ENCODE peak calls at places on chromosomes 12 and 14, in four cellular contexts. P, Y, C and N are unnamed samples. For H3K4me1 and H3K36me3, the result is how much of the 10 kb centered on the place peaks cover.

GRCh38 chr12:58639323-58639934 is 280.9 kb downstream of the LRIG3 start:
- DNase-seq in P (no peak), Y (no peak), C (no peak), N (no peak)

GRCh38 chr14:100709252-100709955 is 17.3 kb upstream of the DLK1 start:
- DNase-seq in P (no peak), Y (peak), C (no peak), N (peak)

GRCh38 chr12:67666605-67667004 is 18.1 kb downstream of the DYRK2 start:
- DNase-seq in P (no peak), Y (no peak), C (no peak), N (no peak)

GRCh38 chr12:95784886-95785285 is 5.7 kb downstream of the NTN4 start:
- DNase-seq in P (no peak), Y (no peak), C (no peak), N (no peak)

GRCh38 chr14:70186826-70187483 is 1.8 kb downstream of the SLC8A3 start:
- DNase-seq in P (no peak), Y (no peak), C (no peak), N (no peak)

GRCh38 chr14:24070285-24071143 is 848 bp upstream of the CPNE6 start:
- DNase-seq in P (peak), Y (no peak), C (no peak), N (no peak)

GRCh38 chr12:106901276-106901675 is 54.4 kb upstream of the TMEM263 start:
- DNase-seq in P (no peak), Y (no peak), C (no peak), N (no peak)

GRCh38 chr14:50476134-50476533 is 56.2 kb downstream of the MAP4K5 start:
- DNase-seq in P (no peak), Y (no peak), C (no peak), N (no peak)

GRCh38 chr14:101823511-101824120 is 62.1 kb downstream of the PPP2R5C start:
- DNase-seq in P (no peak), Y (peak), C (peak), N (peak)

GRCh38 chr14:73949752-73950734 is at the start of the genes COQ6 and FAM161B:
- DNase-seq in P (peak), Y (peak), C (peak), N (peak)

GRCh38 chr14:91897121-91897701 is 29.9 kb upstream of the TC2N start:
- DNase-seq in P (peak), Y (no peak), C (no peak), N (no peak)

DNA sequence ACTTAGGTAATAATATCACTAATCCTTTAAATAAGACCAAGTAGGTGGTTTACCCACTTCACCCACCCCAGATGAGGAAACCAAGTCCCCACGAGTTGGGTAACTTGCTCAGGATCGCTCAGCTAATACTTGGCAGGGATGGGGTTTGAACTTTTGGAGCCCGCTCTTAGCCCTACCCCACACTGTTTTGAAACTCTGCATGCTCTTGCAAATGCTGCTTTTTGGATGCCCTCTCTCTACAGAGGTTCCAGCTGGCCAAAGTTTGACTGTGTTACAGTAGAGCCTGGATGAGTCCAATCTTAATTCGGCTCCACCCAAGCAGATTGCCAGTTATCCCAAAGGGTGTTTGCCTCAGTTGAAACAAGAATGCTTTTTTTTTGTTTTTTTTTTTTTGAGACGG is 6.8 kb downstream of the PLEKHG3 start:
- DNase-seq in P (no peak), Y (no peak), C (no peak), N (no peak)
- H3K4me1 ChIP-seq in P (under half), Y (under half), C (under half), N (half or more)

DNA sequence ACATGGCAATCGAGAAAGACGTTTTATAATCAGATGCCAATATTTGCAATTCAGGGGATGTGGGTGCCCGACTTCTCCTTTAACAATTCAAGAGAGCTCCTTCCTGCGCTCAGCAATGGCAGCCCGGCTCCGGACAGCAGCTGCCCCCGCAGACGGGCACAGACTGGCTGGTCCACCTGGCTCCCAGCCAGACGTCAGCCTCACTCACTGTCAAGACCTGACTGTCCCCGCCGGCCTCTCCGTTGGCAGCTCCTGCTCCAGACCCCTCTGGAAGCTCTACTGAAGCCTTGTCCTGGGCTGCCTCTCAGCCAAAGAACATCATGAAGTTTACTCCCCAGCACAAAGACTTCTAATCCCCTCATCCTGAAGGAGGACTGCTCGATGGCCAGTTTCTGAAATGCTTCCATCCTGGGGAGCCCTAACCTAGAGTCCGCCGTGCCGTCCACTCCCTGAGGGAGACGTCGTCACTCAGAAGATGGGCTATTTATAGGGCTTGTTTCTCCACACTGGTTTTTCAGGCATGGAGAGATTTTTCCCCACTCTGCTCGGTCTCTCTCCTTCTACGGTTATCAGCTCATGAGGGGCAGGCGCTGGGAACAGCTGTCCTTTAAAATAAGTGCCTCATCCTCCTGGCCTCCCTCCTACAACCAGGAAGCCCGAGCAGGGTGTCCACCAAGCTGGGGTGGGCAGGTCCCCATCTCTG is 126.2 kb downstream of the RFLNA start:
- DNase-seq in P (no peak), Y (no peak), C (no peak), N (no peak)
- H3K36me3 ChIP-seq in P (under half), Y (under half), C (under half), N (under half)

GRCh38 chr12:126506426-126507182 is 1441.4 kb downstream of the AACS start:
- DNase-seq in P (no peak), Y (no peak), C (no peak), N (no peak)
- H3K4me1 ChIP-seq in P (under half), Y (under half), C (under half), N (under half)

DNA sequence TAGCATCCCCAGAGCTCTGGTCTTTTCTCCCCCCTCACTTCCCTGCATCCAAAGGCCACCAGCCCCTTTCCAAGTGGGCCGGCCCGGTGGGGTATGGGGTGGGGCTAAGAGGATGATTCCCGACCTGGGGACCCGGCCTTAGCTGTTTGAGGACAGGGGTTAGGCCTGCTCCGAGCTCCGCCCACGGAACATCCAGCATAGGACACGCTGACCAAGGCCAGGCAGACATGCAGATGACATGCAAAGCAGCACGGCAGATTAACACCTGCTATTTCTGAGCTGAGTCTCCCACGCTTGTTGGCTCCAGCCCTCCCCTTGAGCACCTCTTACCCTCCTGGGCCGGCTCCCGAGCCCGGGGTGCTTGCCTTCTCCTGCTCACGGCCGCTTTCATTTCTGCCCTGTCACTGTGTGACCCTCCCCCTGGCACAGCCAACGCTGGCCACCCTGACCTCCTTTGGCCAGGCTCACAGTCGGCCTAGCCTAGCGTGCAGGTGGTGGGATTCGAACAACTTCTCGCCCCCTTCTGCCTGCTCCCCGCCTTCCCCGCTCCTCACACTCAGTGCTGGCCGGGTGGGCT is 40.2 kb downstream of the TEAD4 start:
- DNase-seq in P (no peak), Y (no peak), C (no peak), N (no peak)
- H3K36me3 ChIP-seq in P (under half), Y (under half), C (under half), N (under half)

DNA sequence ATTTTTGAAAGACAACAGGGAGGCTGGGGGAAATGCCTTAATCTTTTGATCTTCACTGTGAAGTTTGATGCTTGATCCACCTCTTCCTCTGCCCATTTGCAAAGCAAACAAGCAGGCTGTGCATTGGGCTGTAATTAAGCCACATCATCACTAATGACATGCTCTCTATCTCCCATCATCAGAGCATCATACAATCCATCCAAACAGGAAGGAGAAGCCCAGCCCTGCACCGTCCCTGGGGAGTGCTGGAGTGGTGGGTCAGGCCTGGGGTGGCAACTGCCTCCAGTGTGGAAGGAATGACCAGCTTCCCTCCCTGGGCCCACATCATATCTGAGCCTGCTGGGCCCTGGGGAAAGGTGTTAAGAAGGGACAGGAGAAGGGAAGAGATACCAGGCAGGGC is 6.9 kb upstream of the KRT74 start:
- DNase-seq in P (no peak), Y (peak), C (no peak), N (no peak)
- H3K4me1 ChIP-seq in P (under half), Y (under half), C (under half), N (under half)

GRCh38 chr12:112018571-112019237 is 5.5 kb downstream of the ERP29 start:
- DNase-seq in P (no peak), Y (no peak), C (no peak), N (no peak)
- H3K36me3 ChIP-seq in P (under half), Y (under half), C (half or more), N (half or more)

GRCh38 chr14:22520235-22520634 is 68.8 kb downstream of the DAD1 start:
- DNase-seq in P (no peak), Y (no peak), C (peak), N (no peak)
- H3K4me1 ChIP-seq in P (under half), Y (under half), C (half or more), N (half or more)

DNA sequence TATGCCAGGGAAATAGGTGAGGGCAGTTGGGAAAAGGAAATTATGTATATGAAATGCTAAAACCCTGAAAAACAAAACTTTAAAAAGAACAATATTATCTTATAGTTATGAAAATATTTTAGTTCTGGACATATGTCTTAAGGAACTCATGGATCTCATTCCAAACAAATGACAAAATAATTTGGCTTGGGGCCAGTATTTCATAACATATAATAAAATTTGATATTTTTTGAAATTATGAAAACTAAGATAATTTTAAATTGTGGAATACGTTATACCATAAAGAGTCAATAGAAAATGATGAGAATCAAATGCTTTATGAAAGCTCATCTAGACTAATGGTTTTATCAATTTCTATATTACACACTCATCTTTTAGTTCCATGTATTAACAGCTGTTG is 173.8 kb upstream of the DCN start:
- DNase-seq in P (no peak), Y (no peak), C (no peak), N (no peak)
- H3K36me3 ChIP-seq in P (under half), Y (under half), C (under half), N (under half)

GRCh38 chr12:52145941-52146821 is 45.6 kb downstream of the KRT80 start:
- DNase-seq in P (no peak), Y (no peak), C (no peak), N (no peak)
- H3K4me1 ChIP-seq in P (under half), Y (under half), C (under half), N (under half)

GRCh38 chr14:89233184-89233583 is 183.8 kb downstream of the FOXN3 start:
- DNase-seq in P (no peak), Y (no peak), C (no peak), N (no peak)
- H3K36me3 ChIP-seq in P (under half), Y (under half), C (under half), N (under half)